ENCODE peak calls at places on chromosomes 3 and 15, in four cellular contexts. F is stromal cell of bone marrow; U is G401; I is stimulated activated CD4-positive, alpha-beta T cell treated with anti-CD3 and anti-CD28 coated beads, Interleukin-2, amount 100 ng/mL, for 48 hours. D is an unnamed sample.

GRCh38 chr3:136135039-136135802 is 60.9 kb downstream of the MSL2 start:
- DNase-seq in F (no peak), I (no peak), U (no peak), D (no peak)

GRCh38 chr3:119690043-119690656 is 12.7 kb upstream of the CFAP91 start:
- DNase-seq in F (peak; percentile 26), I (no peak), U (no peak), D (no peak)

GRCh38 chr15:49309889-49310288 is 113.2 kb upstream of the FGF7 start:
- DNase-seq in U (no peak), I (no peak), F (no peak), D (no peak)

GRCh38 chr3:142028174-142028833 is 121.0 kb downstream of the TFDP2 start:
- DNase-seq in F (peak; percentile 67), U (peak; percentile 38), I (peak; percentile 17), D (peak; percentile 54)

GRCh38 chr3:25664066-25664809 is 469 bp downstream of the TOP2B start:
- DNase-seq in U (peak; percentile 63), F (peak; percentile 19), I (peak; percentile 53), D (peak; percentile 6)

GRCh38 chr3:171436380-171436779 is 23.8 kb downstream of the TNIK start:
- DNase-seq in I (no peak), U (no peak), F (no peak), D (no peak)

GRCh38 chr15:83243634-83244033 is 36.0 kb upstream of the HDGFL3 start:
- DNase-seq in F (no peak), U (no peak), I (no peak), D (no peak)

GRCh38 chr3:129656659-129657247 is 50.3 kb upstream of the PLXND1 start:
- DNase-seq in I (no peak), F (no peak), U (no peak), D (no peak)

D was measured in NCI-H1048.